ENCODE peak calls at places on chromosomes 13 and 19, in eight cellular contexts. Z, B, X, H, V, A, Q and E are unnamed samples.
A peak's percentile ranks its signal among the peaks of the same experiment; 100 is the strongest.

GRCh38 chr13:109818891-109819290 is 32.5 kb upstream of the IRS2 start:
- DNase-seq in Q (no peak), V (no peak), B (no peak), A (no peak), Z (peak; percentile 80), X (no peak), H (no peak), E (no peak)

GRCh38 chr19:29535432-29535831 is 9.6 kb downstream of the VSTM2B start:
- DNase-seq in B (peak; percentile 34), Z (no peak), Q (no peak), H (peak; percentile 20), X (no peak), V (no peak), A (no peak), E (no peak)

GRCh38 chr13:39976481-39976880 is 321.0 kb downstream of the COG6 start:
- DNase-seq in A (no peak), Z (no peak), Q (no peak), B (no peak), H (no peak), X (no peak), V (no peak), E (no peak)

GRCh38 chr13:90365130-90365529 is 982.4 kb upstream of the MIR17HG start:
- DNase-seq in A (no peak), B (no peak), V (no peak), H (no peak), X (no peak), Q (no peak), Z (peak; percentile 35), E (no peak)

GRCh38 chr19:16200776-16201391 is 3.2 kb downstream of the AP1M1 start:
- DNase-seq in A (no peak), Z (no peak), V (no peak), X (no peak), Q (no peak), H (no peak), B (no peak), E (no peak)

GRCh38 chr13:41811588-41812021 is 149.3 kb downstream of the VWA8 start:
- DNase-seq in A (no peak), B (no peak), Q (no peak), X (no peak), V (no peak), H (no peak), Z (no peak), E (no peak)

GRCh38 chr13:83796364-83796763 is 85.9 kb downstream of the SLITRK1 start:
- DNase-seq in Q (no peak), X (no peak), B (no peak), H (no peak), Z (no peak), V (no peak), A (no peak), E (no peak)

GRCh38 chr19:40686882-40687524 is 3.4 kb downstream of the NUMBL start:
- DNase-seq in X (no peak), H (no peak), Z (no peak), A (no peak), V (no peak), B (no peak), Q (no peak), E (no peak)

GRCh38 chr13:40377783-40378182 is 288.7 kb downstream of the FOXO1 start:
- DNase-seq in V (no peak), B (no peak), X (no peak), Q (no peak), Z (no peak), H (no peak), A (no peak), E (no peak)

GRCh38 chr13:26186995-26187394 is 35.1 kb downstream of the RNF6 start:
- DNase-seq in Z (no peak), A (no peak), V (no peak), H (no peak), Q (no peak), B (no peak), X (no peak), E (peak; percentile 55)

GRCh38 chr13:113937497-113938140 is 36.3 kb downstream of the C13orf46 start:
- DNase-seq in Z (no peak), B (no peak), H (no peak), X (no peak), V (no peak), A (no peak), Q (no peak), E (no peak)

GRCh38 chr19:533485-534058 is 2.0 kb downstream of the CDC34 start:
- DNase-seq in A (no peak), Q (no peak), H (no peak), Z (peak; percentile 29), B (peak; percentile 67), X (no peak), V (no peak), E (no peak)

GRCh38 chr19:40283414-40284250 is 1.5 kb downstream of the AKT2 start:
- DNase-seq in H (no peak), Z (peak; percentile 24), Q (no peak), B (peak; percentile 58), X (no peak), V (no peak), A (no peak), E (peak; percentile 13)

GRCh38 chr13:98313023-98313937 is 136.2 kb upstream of the RNF113B start:
- DNase-seq in X (no peak), Z (no peak), H (no peak), B (no peak), Q (no peak), A (no peak), V (no peak), E (peak; percentile 52)

GRCh38 chr13:98315902-98316301 is 138.8 kb upstream of the RNF113B start:
- DNase-seq in X (no peak), Z (no peak), V (no peak), A (no peak), H (no peak), B (no peak), Q (no peak), E (no peak)

GRCh38 chr13:98315466-98315865 is 138.4 kb upstream of the RNF113B start:
- DNase-seq in Q (no peak), A (no peak), B (no peak), X (no peak), Z (no peak), V (no peak), H (no peak), E (no peak)

GRCh38 chr13:98312606-98313005 is 135.5 kb upstream of the RNF113B start:
- DNase-seq in H (no peak), Q (no peak), V (no peak), Z (no peak), B (no peak), X (no peak), A (no peak), E (no peak)

GRCh38 chr13:98313938-98314292 is 136.8 kb upstream of the RNF113B start:
- DNase-seq in Q (no peak), V (no peak), A (no peak), Z (no peak), B (no peak), X (no peak), H (no peak), E (no peak)
- H3K4me1 ChIP-seq in Q (peaks cover 26% of the 10 kb centered on the region), V (peaks cover 12% of the 10 kb centered on the region), A (peaks cover 24% of the 10 kb centered on the region), Z (no peaks in the 10 kb centered on the region), B (peaks cover 35% of the 10 kb centered on the region), X (no peaks in the 10 kb centered on the region), H (no peaks in the 10 kb centered on the region), E (peaks cover 20% of the 10 kb centered on the region)

GRCh38 chr19:39190768-39191167 is 6.0 kb upstream of the NCCRP1 start:
- DNase-seq in Z (no peak), Q (no peak), V (no peak), X (no peak), B (no peak), H (no peak), A (no peak), E (no peak)
- H3K4me1 ChIP-seq in Z (no peaks in the 10 kb centered on the region), Q (peaks cover 7% of the 10 kb centered on the region), V (peaks cover 6% of the 10 kb centered on the region), X (no peaks in the 10 kb centered on the region), B (no peaks in the 10 kb centered on the region), H (no peaks in the 10 kb centered on the region), A (no peaks in the 10 kb centered on the region), E (no peaks in the 10 kb centered on the region)

GRCh38 chr19:55483681-55484361 is 1.2 kb upstream of the NAT14 start:
- DNase-seq in A (no peak), V (no peak), X (no peak), H (no peak), B (peak; percentile 69), Q (no peak), Z (no peak), E (no peak)
- H3K4me1 ChIP-seq in A (peaks cover 67% of the 10 kb centered on the region), V (peaks cover 33% of the 10 kb centered on the region), X (peaks cover 22% of the 10 kb centered on the region), H (no peaks in the 10 kb centered on the region), B (peaks cover 48% of the 10 kb centered on the region), Q (peaks cover 31% of the 10 kb centered on the region), Z (peaks cover 42% of the 10 kb centered on the region), E (peaks cover 14% of the 10 kb centered on the region)

GRCh38 chr19:7395793-7396192 is 47.1 kb downstream of the ARHGEF18 start:
- DNase-seq in H (no peak), B (no peak), A (no peak), Z (peak; percentile 12), V (no peak), X (no peak), Q (no peak), E (peak; percentile 24)

GRCh38 chr19:7393459-7393858 is 44.7 kb downstream of the ARHGEF18 start:
- DNase-seq in A (no peak), B (no peak), X (no peak), Q (no peak), Z (no peak), V (no peak), H (no peak), E (no peak)

GRCh38 chr19:7394728-7395359 is 46.1 kb downstream of the ARHGEF18 start:
- DNase-seq in Z (peak; percentile 95), H (peak; percentile 96), A (peak; percentile 89), Q (peak; percentile 94), X (peak; percentile 93), V (peak; percentile 68), B (peak; percentile 94), E (peak; percentile 88)

GRCh38 chr19:7395360-7395781 is 46.6 kb downstream of the ARHGEF18 start:
- DNase-seq in H (no peak), A (no peak), V (no peak), B (no peak), X (no peak), Z (peak; percentile 44), Q (no peak), E (no peak)

GRCh38 chr19:7393934-7394508 is 45.3 kb downstream of the ARHGEF18 start:
- DNase-seq in B (no peak), Z (no peak), Q (no peak), V (no peak), H (no peak), A (no peak), X (no peak), E (no peak)
- H3K4me1 ChIP-seq in B (peaks cover 43% of the 10 kb centered on the region), Z (peaks cover 7% of the 10 kb centered on the region), Q (peaks cover 4% of the 10 kb centered on the region), V (no peaks in the 10 kb centered on the region), H (no peaks in the 10 kb centered on the region), A (peaks cover 22% of the 10 kb centered on the region), X (no peaks in the 10 kb centered on the region), E (peaks cover 42% of the 10 kb centered on the region)

GRCh38 chr13:48593551-48593950 is 60.2 kb upstream of the CYSLTR2 start:
- DNase-seq in A (no peak), H (no peak), V (no peak), X (no peak), Z (no peak), Q (no peak), B (no peak), E (no peak)

GRCh38 chr13:48594080-48594815 is 59.5 kb upstream of the CYSLTR2 start:
- DNase-seq in B (no peak), Q (no peak), X (no peak), A (no peak), Z (no peak), H (no peak), V (no peak), E (no peak)

GRCh38 chr13:48595330-48596127 is 58.2 kb upstream of the CYSLTR2 start:
- DNase-seq in B (peak; percentile 72), V (no peak), A (peak; percentile 73), X (no peak), H (no peak), Q (no peak), Z (peak; percentile 69), E (peak; percentile 75)

GRCh38 chr13:48591889-48592725 is 59.2 kb upstream of the RCBTB2 start:
- DNase-seq in V (no peak), Z (no peak), Q (no peak), X (no peak), H (no peak), A (no peak), B (no peak), E (no peak)

GRCh38 chr13:48596128-48596429 is 57.6 kb upstream of the CYSLTR2 start:
- DNase-seq in V (no peak), X (no peak), Z (no peak), B (no peak), A (no peak), Q (no peak), H (no peak), E (no peak)
- H3K4me1 ChIP-seq in V (peaks cover 17% of the 10 kb centered on the region), X (no peaks in the 10 kb centered on the region), Z (peaks cover 17% of the 10 kb centered on the region), B (no peaks in the 10 kb centered on the region), A (peaks cover 5% of the 10 kb centered on the region), Q (peaks cover 13% of the 10 kb centered on the region), H (no peaks in the 10 kb centered on the region), E (no peaks in the 10 kb centered on the region)